ENCODE peak calls at places on chromosomes 13 and 19, in four cellular contexts. U, W, C and D are unnamed samples.

GRCh38 chr13:76696370-76696769 is 189.8 kb downstream of the KCTD12 start:
- DNase-seq in U (no peak), W (no peak), C (peak), D (peak)

GRCh38 chr19:28706693-28707092 is 506.3 kb downstream of the UQCRFS1 start:
- DNase-seq in U (no peak), W (no peak), C (no peak), D (no peak)

GRCh38 chr19:42291437-42291815 is 10.5 kb upstream of the PRR19 start:
- DNase-seq in U (no peak), W (peak), C (no peak), D (no peak)

GRCh38 chr19:47765522-47766358 is 12.8 kb upstream of the SELENOW start:
- DNase-seq in U (peak), W (peak), C (peak), D (peak)

GRCh38 chr13:99357149-99357596 is 50.0 kb upstream of the GPR183 start:
- DNase-seq in U (peak), W (no peak), C (peak), D (peak)

GRCh38 chr19:6540918-6541689 is 10.3 kb downstream of the TNFSF9 start:
- DNase-seq in U (no peak), W (no peak), C (no peak), D (peak)

GRCh38 chr19:10112895-10113591 is 1.6 kb downstream of the P2RY11 start:
- DNase-seq in U (peak), W (no peak), C (peak), D (no peak)

GRCh38 chr19:3655402-3656072 is 28.9 kb upstream of the CACTIN start:
- DNase-seq in U (no peak), W (no peak), C (peak), D (peak)

GRCh38 chr13:37429976-37430375 is 168.6 kb downstream of the POSTN start:
- DNase-seq in U (no peak), W (no peak), C (peak), D (peak)

GRCh38 chr19:8204961-8205360 is 4.2 kb upstream of the CERS4 start:
- DNase-seq in U (no peak), W (no peak), C (no peak), D (no peak)

GRCh38 chr19:1252818-1253513 is 4.6 kb downstream of the MIDN start:
- DNase-seq in U (peak), W (peak), C (peak), D (peak)

GRCh38 chr19:28393574-28394336 is 819.2 kb downstream of the UQCRFS1 start:
- DNase-seq in U (no peak), W (no peak), C (no peak), D (no peak)

GRCh38 chr13:36453518-36453917 is 21.2 kb downstream of the CCNA1 start:
- DNase-seq in U (no peak), W (no peak), C (peak), D (peak)

GRCh38 chr13:44903596-44903995 is 85.7 kb downstream of the NUFIP1 start:
- DNase-seq in U (no peak), W (peak), C (peak), D (peak)

GRCh38 chr13:97492257-97492656 is 58.3 kb downstream of the RAP2A start:
- DNase-seq in U (no peak), W (no peak), C (no peak), D (no peak)

GRCh38 chr19:16062789-16063188 is 13.5 kb upstream of the TPM4 start:
- DNase-seq in U (peak), W (no peak), C (peak), D (peak)

GRCh38 chr19:48624067-48624594 is 4.8 kb downstream of the SPHK2 start:
- DNase-seq in U (peak), W (peak), C (peak), D (peak)

GRCh38 chr13:53285896-53286430 is 257.4 kb downstream of the OLFM4 start:
- DNase-seq in U (no peak), W (no peak), C (no peak), D (no peak)

GRCh38 chr13:88526186-88526852 is 855.1 kb downstream of the SLITRK5 start:
- DNase-seq in U (no peak), W (no peak), C (no peak), D (no peak)

GRCh38 chr13:99176309-99177276 is 24.1 kb upstream of the UBAC2 start:
- DNase-seq in U (peak), W (peak), C (peak), D (peak)

GRCh38 chr13:112229992-112230872 is 145.9 kb upstream of the SPACA7 start:
- DNase-seq in U (no peak), W (no peak), C (no peak), D (no peak)

GRCh38 chr19:56838930-56839664 is 1.4 kb downstream of the PEG3 start:
- DNase-seq in U (no peak), W (peak), C (peak), D (no peak)

GRCh38 chr19:2805991-2806649 is 13.5 kb upstream of the ZNF554 start:
- DNase-seq in U (no peak), W (no peak), C (no peak), D (no peak)

GRCh38 chr19:3443840-3444694 is 36.3 kb downstream of the SMIM24 start:
- DNase-seq in U (no peak), W (peak), C (peak), D (no peak)

GRCh38 chr19:42088471-42089190 is 12.7 kb downstream of the ZNF574 start:
- DNase-seq in U (no peak), W (no peak), C (peak), D (peak)

GRCh38 chr19:58544591-58545285 is 874 bp downstream of the TRIM28 start:
- DNase-seq in U (peak), W (no peak), C (peak), D (peak)

GRCh38 chr19:45153339-45154063 is 7.3 kb downstream of the NKPD1 start:
- DNase-seq in U (no peak), W (peak), C (peak), D (peak)